ENCODE peak calls at places on chromosomes 2 and 18, in four cellular contexts. C is H1, D is HepG2, M is GM12878. R is an unnamed sample.

GRCh38 chr2:61928816-61929471 is 23.5 kb downstream of the COMMD1 start:
- DNase-seq in C (no peak), D (peak), M (no peak), R (peak)

GRCh38 chr2:172878260-172878659 is 142.6 kb downstream of the RAPGEF4 start:
- DNase-seq in C (no peak), D (no peak), M (no peak), R (no peak)

GRCh38 chr18:79961527-79962291 is 2.7 kb upstream of the HSBP1L1 start:
- DNase-seq in C (no peak), D (peak), M (no peak), R (peak)

GRCh38 chr2:1152375-1152774 is 201.7 kb downstream of the SNTG2 start:
- DNase-seq in C (no peak), D (no peak), M (no peak), R (no peak)

GRCh38 chr2:144330951-144331651 is 188.8 kb downstream of the ZEB2 start:
- DNase-seq in C (no peak), D (no peak), M (no peak), R (no peak)

GRCh38 chr18:73924836-73925235 is 222.8 kb downstream of the FBXO15 start:
- DNase-seq in C (no peak), D (no peak), M (no peak), R (no peak)

GRCh38 chr2:88350641-88351601 is 101.6 kb downstream of the FOXI3 start:
- DNase-seq in C (peak), D (peak), M (no peak), R (peak)

GRCh38 chr2:101697794-101698418 is 399 bp downstream of the MAP4K4 start:
- DNase-seq in C (peak), D (no peak), M (no peak), R (peak)

GRCh38 chr18:32243358-32243757 is 53.5 kb downstream of the MEP1B start:
- DNase-seq in C (no peak), D (no peak), M (no peak), R (no peak)

GRCh38 chr2:107362973-107363372 is 463.7 kb upstream of the RGPD4 start:
- DNase-seq in C (no peak), D (no peak), M (no peak), R (no peak)

GRCh38 chr2:168244318-168244717 is 3.1 kb downstream of the STK39 start:
- DNase-seq in C (no peak), D (peak), M (no peak), R (no peak)

DNA sequence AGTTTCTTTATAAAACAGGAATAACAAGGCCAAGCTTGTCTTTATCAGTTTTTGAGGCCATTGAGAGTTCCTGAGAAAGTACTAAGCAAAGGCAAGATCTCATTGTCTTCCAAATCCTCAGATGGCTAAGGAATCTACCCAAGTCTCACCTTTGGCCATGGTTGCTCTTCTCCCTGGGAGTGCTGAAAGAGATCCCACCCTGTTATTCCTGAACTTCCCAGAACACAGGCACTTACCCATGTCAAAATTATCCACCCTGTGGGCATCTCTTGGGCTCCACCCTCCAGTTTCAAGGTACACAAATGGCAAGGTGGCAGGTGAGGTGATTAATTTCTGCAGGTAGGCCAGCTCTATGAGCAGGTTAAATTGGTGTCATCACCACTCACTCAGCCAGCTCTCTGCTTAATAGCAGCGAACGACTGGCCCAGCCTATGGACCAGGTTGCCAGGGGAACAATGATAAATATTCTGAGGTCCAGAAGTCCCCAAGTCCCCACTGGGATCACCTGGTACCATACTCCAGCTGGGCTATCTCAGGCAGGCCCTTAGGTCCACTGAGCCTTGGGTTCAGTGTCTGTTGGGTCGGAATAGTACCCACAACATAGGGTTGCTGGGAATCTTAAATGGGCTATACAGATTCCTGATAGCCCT is 2.3 kb upstream of the SPRED2 start:
- DNase-seq in C (no peak), D (peak), M (no peak), R (no peak)
- H3K4me3 ChIP-seq in C (peak), D (peak), M (no peak), R (peak)

DNA sequence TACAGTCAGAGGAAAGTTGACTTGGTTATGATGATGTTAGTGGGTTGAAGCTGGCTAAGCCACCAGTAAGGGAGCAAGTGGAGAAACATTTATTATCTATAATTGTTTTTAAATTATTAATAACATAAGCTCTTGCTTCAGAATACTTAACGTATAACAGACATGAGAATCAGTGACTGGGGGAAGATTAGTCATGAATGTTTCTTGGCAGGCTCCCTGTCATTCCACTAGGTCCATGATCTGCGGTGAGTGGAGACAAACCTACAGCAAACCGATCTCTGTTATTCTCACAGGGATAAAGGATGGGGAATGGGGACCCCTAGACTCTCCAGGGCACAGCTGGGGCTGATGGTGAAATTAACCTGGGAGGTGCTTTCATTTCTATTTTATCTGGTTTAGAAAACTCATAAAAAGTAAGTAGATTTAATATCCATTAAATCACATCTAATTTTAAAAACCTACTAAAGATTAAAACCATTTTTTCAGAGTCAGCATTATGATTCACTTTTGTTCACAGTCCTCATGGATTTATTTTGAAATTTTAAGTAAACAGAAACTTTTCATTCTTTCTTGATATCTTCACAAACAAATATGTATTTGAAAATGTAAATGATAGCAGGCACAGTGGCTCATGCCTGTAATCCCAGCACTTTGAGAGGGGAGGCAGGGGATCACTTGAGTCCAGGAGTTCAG is 420.3 kb downstream of the PTPRM start:
- DNase-seq in C (no peak), D (no peak), M (no peak), R (no peak)
- TF ChIP-seq ATF2 in C (no peak), D (no peak), M (no peak), R (no peak)

DNA sequence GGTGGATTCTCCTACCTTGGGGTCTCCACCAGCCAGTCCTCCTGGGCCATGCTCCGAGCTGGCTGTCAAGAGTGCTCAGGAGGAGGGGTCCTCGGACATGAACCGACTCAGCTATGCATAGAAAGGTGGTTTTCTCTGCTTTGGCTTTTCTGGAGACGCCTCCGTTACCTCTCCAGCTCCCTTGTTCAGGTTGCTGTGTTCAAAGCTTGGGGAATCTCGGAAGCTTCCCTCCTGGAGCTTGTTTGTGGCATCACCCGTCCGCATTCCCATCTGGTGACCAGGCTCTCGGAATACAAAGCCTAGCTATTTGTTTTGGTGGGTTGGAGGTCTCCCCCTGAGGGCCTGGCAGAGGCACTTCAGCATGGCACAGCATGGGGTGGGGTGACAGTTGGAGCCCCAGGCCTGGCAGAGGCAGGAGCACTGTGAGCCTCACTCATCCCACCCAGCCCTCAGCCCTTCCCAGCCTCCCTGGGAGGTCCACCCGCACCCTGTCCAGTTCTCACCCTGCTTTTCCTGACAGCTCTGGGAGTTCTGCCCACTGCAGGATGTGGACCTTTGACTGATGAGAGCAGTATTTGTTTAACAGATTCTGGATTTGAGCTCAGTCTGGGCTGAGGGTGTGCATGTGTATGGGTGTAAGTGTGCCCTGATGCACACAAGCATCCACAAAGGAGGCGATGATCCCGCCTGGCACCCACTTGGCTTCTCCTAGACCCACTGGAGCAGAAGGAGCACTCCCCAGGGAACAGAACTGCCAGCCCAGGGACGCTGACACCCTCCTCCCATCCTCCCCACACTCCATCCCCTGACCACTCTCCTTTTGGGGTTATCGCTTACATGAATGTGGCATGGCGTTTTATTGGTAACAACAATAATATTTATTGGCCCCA is 107.3 kb upstream of the HS6ST1 start:
- DNase-seq in C (no peak), D (no peak), M (no peak), R (no peak)
- H3K4me3 ChIP-seq in C (no peak), D (no peak), M (no peak), R (no peak)

DNA sequence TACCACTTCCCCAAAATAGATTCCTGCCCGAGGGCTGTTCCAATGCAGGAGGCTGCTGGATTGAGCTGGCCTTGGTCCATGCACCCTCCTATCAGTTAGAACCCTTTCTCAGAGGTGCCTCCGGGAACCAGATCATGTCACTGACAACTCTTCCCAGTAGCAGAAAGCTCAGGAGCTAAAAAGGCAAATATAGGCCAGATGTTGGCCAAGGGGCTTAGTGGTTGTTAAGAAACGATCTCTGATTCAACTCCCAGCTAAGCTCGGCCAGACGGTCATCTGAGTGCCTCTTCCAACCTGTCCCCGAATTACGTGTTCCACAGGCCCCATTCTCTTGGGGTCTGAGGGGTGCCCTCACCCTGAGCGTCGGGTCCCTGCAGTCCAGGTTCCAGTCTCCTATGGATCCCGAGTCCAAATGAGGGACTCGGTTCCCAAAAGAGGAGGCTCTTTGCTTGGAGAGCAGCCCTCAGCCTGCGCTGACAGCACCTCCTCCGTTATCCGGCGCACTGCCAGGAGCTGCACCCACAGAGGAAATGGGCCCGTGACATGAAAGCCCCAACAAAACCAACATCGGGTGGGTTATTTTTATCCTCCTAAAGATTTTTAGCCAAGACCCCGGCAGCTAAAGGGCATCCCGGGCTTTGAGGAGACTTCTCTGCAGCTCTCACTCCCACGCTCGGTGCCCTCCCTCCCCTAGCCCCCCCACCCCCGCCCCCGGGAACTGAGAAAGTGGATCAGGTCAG is 106.7 kb upstream of the ID2 start:
- DNase-seq in C (no peak), D (peak), M (no peak), R (no peak)
- TF ChIP-seq ATF2 in C (no peak), D (no peak), M (no peak), R (no peak)

GRCh38 chr2:239195318-239195871 is 205.4 kb downstream of the HDAC4 start:
- DNase-seq in C (peak), D (no peak), M (no peak), R (no peak)
- H3K4me3 ChIP-seq in C (no peak), D (no peak), M (no peak), R (no peak)

GRCh38 chr18:75121266-75121665 is 87.7 kb downstream of the PTGR3 start:
- DNase-seq in C (no peak), D (no peak), M (no peak), R (no peak)
- TF ChIP-seq ATF2 in C (no peak), D (no peak), M (no peak), R (no peak)

GRCh38 chr18:58254873-58255511 is 211.0 kb downstream of the NEDD4L start:
- DNase-seq in C (peak), D (no peak), M (no peak), R (no peak)

GRCh38 chr18:58258707-58259342 is 214.8 kb downstream of the NEDD4L start:
- DNase-seq in C (no peak), D (no peak), M (no peak), R (peak)

GRCh38 chr18:58256316-58257080 is 212.5 kb downstream of the NEDD4L start:
- DNase-seq in C (no peak), D (no peak), M (no peak), R (no peak)

GRCh38 chr18:58255701-58256311 is 211.8 kb downstream of the NEDD4L start:
- DNase-seq in C (no peak), D (no peak), M (no peak), R (no peak)

DNA sequence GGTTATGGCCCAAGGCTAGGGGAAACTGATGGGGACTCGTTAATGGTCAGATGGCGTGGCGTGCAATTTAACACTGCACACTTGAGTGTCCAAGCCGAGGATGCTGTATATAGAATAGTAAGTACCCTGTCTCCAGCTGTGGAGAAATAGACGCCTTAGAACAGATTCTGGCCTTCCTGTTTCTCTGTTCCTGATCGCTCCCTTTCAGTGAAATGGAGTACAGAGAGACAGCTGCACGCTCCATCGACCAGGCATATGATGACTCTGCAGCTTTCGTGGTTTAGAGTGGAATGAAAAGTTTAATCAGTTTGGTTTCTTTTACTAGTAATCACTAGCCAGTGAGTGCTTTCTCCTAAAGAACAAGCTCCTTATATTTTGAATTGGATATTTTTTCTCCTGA is 213.4 kb downstream of the NEDD4L start:
- DNase-seq in C (no peak), D (no peak), M (no peak), R (peak)
- H3K4me3 ChIP-seq in C (no peak), D (no peak), M (no peak), R (no peak)

DNA sequence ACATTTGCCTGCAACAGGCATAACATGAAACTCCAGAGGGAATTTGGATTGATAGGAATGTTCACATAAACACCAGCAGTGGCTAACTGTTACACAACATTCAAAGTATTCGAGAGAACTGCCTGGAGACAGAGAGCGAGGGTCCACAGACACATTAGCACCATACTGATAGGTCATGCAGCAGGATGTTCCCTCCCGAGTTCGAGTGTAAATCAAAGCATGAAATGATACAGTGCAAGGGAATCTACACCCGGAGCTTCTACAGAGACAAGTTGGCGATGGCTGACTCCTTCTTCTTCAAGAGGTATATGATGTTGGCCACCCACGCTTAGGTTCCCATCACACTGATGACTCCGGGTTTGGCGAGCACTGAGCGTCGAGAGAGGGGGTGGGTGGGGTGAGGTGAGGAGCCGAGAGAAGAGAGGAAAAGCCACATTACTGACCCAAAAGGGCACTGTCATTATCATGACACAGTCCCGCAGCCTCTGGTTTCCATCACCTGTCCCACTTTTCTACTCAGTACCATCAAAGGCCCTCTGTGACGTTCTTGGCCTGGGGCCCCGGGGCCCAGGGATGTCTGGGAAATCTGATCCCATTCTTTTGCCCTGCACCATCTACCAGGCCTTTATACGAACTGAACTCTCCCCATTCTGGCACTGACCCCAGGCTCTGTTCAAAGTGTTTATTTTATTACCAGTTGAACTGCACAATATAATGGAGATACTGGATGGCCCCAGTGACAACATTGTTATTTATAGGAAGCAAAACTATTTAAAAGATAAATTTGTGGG is 89.3 kb downstream of the COL6A3 start:
- DNase-seq in C (no peak), D (no peak), M (no peak), R (no peak)
- TF ChIP-seq ATF2 in C (no peak), D (no peak), M (no peak), R (no peak)